ENCODE peak calls at places on chromosomes 11 and 22, in five cellular contexts. T is SK-N-SH, O is GM12878, K is H1, V is K562. Z is an unnamed sample.

GRCh38 chr22:48923165-48923875 is 904.4 kb downstream of the BRD1 start:
- DNase-seq in T (no peak), O (no peak), K (peak; percentile 24), V (no peak), Z (no peak)

GRCh38 chr11:113168804-113169342 is 145.5 kb upstream of the TTC12 start:
- DNase-seq in T (no peak), O (no peak), K (no peak), V (no peak), Z (no peak)

GRCh38 chr11:79400206-79400605 is 40.6 kb downstream of the TENM4 start:
- DNase-seq in T (no peak), O (no peak), K (no peak), V (no peak), Z (no peak)

GRCh38 chr11:6705905-6706535 is 22.9 kb upstream of the MRPL17 start:
- DNase-seq in T (peak; percentile 47), O (no peak), K (peak; percentile 64), V (peak; percentile 64), Z (no peak)

GRCh38 chr11:93849751-93850584 is 450 bp downstream of the VSTM5 start:
- DNase-seq in T (peak; percentile 83), O (no peak), K (peak; percentile 58), V (peak; percentile 63), Z (no peak)

GRCh38 chr11:131546218-131546895 is 175.9 kb downstream of the NTM start:
- DNase-seq in T (no peak), O (no peak), K (no peak), V (no peak), Z (no peak)

GRCh38 chr11:76796511-76797203 is 13.5 kb downstream of the TSKU start:
- DNase-seq in T (no peak), O (no peak), K (peak; percentile 41), V (no peak), Z (no peak)

GRCh38 chr11:88051386-88051785 is 123.9 kb downstream of the RAB38 start:
- DNase-seq in T (no peak), O (no peak), K (no peak), V (no peak), Z (no peak)

GRCh38 chr11:76656571-76657081 is 13.9 kb downstream of the LRRC32 start:
- DNase-seq in T (peak; percentile 25), O (no peak), K (no peak), V (no peak), Z (no peak)

GRCh38 chr22:29147241-29147919 is 58.3 kb upstream of the EMID1 start:
- DNase-seq in T (no peak), O (no peak), K (no peak), V (no peak), Z (no peak)

GRCh38 chr11:12693485-12694181 is 19.4 kb downstream of the TEAD1 start:
- DNase-seq in T (peak; percentile 34), O (no peak), K (no peak), V (peak; percentile 26), Z (no peak)

GRCh38 chr11:27094062-27094587 is 53.5 kb downstream of the BBOX1 start:
- DNase-seq in T (no peak), O (no peak), K (no peak), V (no peak), Z (no peak)

GRCh38 chr11:27532652-27533325 is 26.2 kb upstream of the LIN7C start:
- DNase-seq in T (no peak), O (no peak), K (no peak), V (no peak), Z (no peak)

GRCh38 chr22:36369004-36369921 is 18.5 kb downstream of the MYH9 start:
- DNase-seq in T (no peak), O (no peak), K (no peak), V (no peak), Z (no peak)

GRCh38 chr11:72589802-72590761 is 84.1 kb downstream of the PDE2A start:
- DNase-seq in T (peak; percentile 60), O (no peak), K (peak; percentile 88), V (peak; percentile 59), Z (peak; percentile 43)

GRCh38 chr11:72588656-72589410 is 85.4 kb downstream of the PDE2A start:
- DNase-seq in T (no peak), O (no peak), K (no peak), V (no peak), Z (no peak)

GRCh38 chr11:72591785-72592490 is 82.3 kb downstream of the PDE2A start:
- DNase-seq in T (no peak), O (no peak), K (no peak), V (no peak), Z (no peak)

GRCh38 chr11:72592698-72593097 is 81.5 kb downstream of the PDE2A start:
- DNase-seq in T (no peak), O (no peak), K (no peak), V (no peak), Z (no peak)

DNA sequence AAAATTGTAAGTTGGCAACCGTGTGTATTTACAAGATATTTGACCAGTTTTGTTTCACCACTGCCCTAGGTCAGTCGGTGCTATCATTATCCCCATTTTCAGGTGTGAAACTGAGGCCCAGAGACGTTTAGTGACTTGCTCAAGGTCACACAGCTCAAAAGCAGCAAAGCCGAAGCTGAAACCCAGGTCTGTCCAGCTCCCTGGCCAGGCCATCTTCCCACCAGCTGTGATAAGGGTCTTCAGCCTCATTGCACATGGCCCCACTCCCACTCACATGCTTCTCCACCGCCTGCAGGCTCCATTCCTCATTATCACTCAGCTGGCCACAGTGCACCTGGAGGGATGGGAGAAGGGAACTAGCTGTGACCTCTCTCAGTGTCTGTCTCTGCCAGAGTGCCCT is 83.2 kb downstream of the PDE2A start:
- DNase-seq in T (peak; percentile 55), O (no peak), K (no peak), V (no peak), Z (no peak)
- H3K27me3 ChIP-seq in T (peaks cover 50% of the 10 kb centered on the region), O (peaks cover 12% of the 10 kb centered on the region), K (peaks cover 43% of the 10 kb centered on the region), V (peaks cover 84% of the 10 kb centered on the region), Z (peaks cover 54% of the 10 kb centered on the region)

GRCh38 chr11:35786918-35787557 is 124.5 kb downstream of the TRIM44 start:
- DNase-seq in T (peak; percentile 19), O (no peak), K (no peak), V (no peak), Z (no peak)

GRCh38 chr11:35786188-35786587 is 123.6 kb downstream of the TRIM44 start:
- DNase-seq in T (no peak), O (no peak), K (no peak), V (peak; percentile 13), Z (no peak)

GRCh38 chr11:35785287-35786167 is 123.0 kb downstream of the TRIM44 start:
- DNase-seq in T (no peak), O (peak; percentile 43), K (no peak), V (no peak), Z (no peak)

GRCh38 chr11:35784699-35785098 is 122.1 kb downstream of the TRIM44 start:
- DNase-seq in T (no peak), O (no peak), K (no peak), V (no peak), Z (no peak)

DNA sequence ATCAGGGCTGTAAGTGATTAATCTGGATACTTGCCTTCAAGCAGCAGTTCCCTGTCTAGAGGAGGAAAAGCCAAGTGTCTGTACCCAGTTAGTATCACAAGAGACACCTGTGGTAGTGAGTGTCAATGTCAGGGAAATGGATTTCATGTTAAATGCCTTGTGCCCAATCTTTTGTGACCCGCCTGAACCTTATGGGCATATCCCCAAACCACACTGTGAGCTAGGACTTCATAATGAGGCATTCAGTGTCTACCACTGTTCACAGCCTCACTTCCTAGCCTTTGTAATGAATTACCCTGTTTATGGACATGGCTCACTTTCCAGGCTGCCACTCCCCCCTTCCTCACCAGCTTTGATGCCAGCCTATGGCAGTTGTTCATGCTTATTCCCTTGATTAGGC is 125.1 kb downstream of the TRIM44 start:
- DNase-seq in T (no peak), O (no peak), K (no peak), V (no peak), Z (no peak)
- TF ChIP-seq GABPA in T (no peak), O (no peak), K (no peak), V (no peak), Z (no peak)

GRCh38 chr11:132655187-132655855 is 877.0 kb downstream of the OPCML start:
- DNase-seq in T (no peak), O (no peak), K (no peak), V (no peak), Z (no peak)
- H3K4me3 ChIP-seq in T (no peak overlapping the region), O (no peak overlapping the region), K (no peak overlapping the region), V (no peak overlapping the region), Z (no peak overlapping the region)

DNA sequence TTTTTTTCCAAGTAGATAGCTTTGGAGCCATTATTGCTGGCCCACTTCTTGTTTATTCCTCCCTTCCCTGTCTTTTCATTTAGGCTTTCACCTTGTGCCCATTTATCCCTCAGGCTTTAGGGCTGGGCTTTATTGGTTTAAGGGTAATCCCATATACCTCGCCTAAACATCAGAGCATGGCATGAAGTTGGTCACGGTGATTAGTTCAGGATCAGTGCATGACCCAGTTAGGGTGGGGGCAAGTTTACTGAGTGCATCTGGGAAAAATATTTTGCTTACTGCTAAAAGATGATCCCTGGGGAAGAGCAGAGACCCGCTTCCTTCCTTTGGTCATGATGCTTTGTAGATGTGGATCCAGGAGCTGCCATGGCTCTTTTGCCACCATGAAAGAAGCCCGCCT is 153.3 kb upstream of the NECTIN1 start:
- DNase-seq in T (no peak), O (no peak), K (no peak), V (no peak), Z (no peak)
- H3K27me3 ChIP-seq in T (no peaks in the 10 kb centered on the region), O (peaks cover 2% of the 10 kb centered on the region), K (no peaks in the 10 kb centered on the region), V (peaks cover 30% of the 10 kb centered on the region), Z (peaks cover 6% of the 10 kb centered on the region)

GRCh38 chr11:14114269-14114668 is 151.7 kb downstream of the SPON1 start:
- DNase-seq in T (no peak), O (no peak), K (no peak), V (no peak), Z (no peak)
- TF ChIP-seq GABPA in T (no peak), O (no peak), K (no peak), V (no peak), Z (no peak)

GRCh38 chr11:61297341-61297740 is 2.2 kb upstream of the VWCE start:
- DNase-seq in T (no peak), O (no peak), K (no peak), V (no peak), Z (no peak)
- H3K4me3 ChIP-seq in T (no peak overlapping the region), O (no peak overlapping the region), K (no peak overlapping the region), V (no peak overlapping the region), Z (no peak overlapping the region)